ENCODE peak calls at places on chromosomes 5 and 9, in four cellular contexts. N is K562, G is HepG2, T is HEK293T. D is an unnamed sample.

GRCh38 chr9:125807065-125807464 is 59.9 kb downstream of the PBX3 start:
- DNase-seq in T (no peak), N (no peak), G (no peak), D (no peak)

GRCh38 chr9:130234340-130235260 is 31.0 kb upstream of the HMCN2 start:
- DNase-seq in N (no peak), T (no peak), G (no peak), D (no peak)

GRCh38 chr5:115588640-115589039 is 13.6 kb downstream of the TICAM2 start:
- DNase-seq in G (no peak), N (no peak), T (no peak), D (no peak)

GRCh38 chr5:111411321-111411720 is 101.0 kb downstream of the STARD4 start:
- DNase-seq in T (no peak), N (no peak), G (no peak), D (no peak)

GRCh38 chr5:107646418-107646817 is 24.3 kb downstream of the EFNA5 start:
- DNase-seq in N (no peak), T (no peak), G (no peak), D (no peak)

GRCh38 chr5:82358454-82358853 is 80.3 kb upstream of the RPS23 start:
- DNase-seq in T (no peak), N (no peak), G (no peak), D (no peak)

GRCh38 chr9:92887880-92888338 is 10.1 kb upstream of the ZNF484 start:
- DNase-seq in G (no peak), T (no peak), N (no peak), D (no peak)

GRCh38 chr5:56565693-56566092 is 249.7 kb upstream of the MAP3K1 start:
- DNase-seq in T (no peak), G (no peak), N (no peak), D (no peak)

GRCh38 chr9:69334310-69334709 is 9.3 kb downstream of the ENTREP1 start:
- DNase-seq in T (no peak), G (no peak), N (no peak), D (no peak)

GRCh38 chr5:26889810-26890209 is 148.6 kb downstream of the CDH9 start:
- DNase-seq in N (no peak), G (no peak), T (peak; percentile 6), D (no peak)

GRCh38 chr5:88748670-88749069 is 134.3 kb downstream of the MEF2C start:
- DNase-seq in G (no peak), N (no peak), T (no peak), D (no peak)

GRCh38 chr5:150261231-150261630 is 28.3 kb downstream of the CAMK2A start:
- DNase-seq in T (no peak), N (no peak), G (peak; percentile 47), D (no peak)

GRCh38 chr5:36744678-36745659 is 131.6 kb upstream of the NIPBL start:
- DNase-seq in G (peak; percentile 54), N (peak; percentile 58), T (peak; percentile 85), D (peak; percentile 95)

GRCh38 chr9:116753389-116753788 is 66.3 kb downstream of the TRIM32 start:
- DNase-seq in N (no peak), G (no peak), T (no peak), D (no peak)

DNA sequence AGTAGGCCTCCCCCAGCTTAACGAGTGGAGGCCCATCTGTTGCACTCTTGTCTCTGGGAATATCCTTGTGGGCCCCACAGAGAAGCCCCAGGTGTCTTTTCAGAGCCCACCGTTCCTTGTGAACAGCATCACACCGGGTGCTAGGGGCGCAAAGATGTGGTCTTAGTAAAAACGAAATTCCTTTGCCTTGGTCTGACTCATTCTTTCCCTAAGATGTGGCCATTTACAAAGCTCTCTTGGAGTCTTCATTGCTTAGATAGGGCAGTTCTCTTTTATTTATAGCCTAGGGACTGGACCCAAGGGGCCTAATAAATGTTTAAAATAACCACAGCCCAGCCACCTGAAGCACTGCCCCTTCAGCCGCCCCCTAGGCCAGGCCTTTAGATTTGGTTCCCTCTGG is 52.8 kb upstream of the RPL26L1 start:
- DNase-seq in N (no peak), T (no peak), G (no peak), D (no peak)
- TF ChIP-seq ELF4 in N (no peak), T (no peak), G (no peak), D (no peak)

GRCh38 chr5:112691758-112692157 is 45.9 kb upstream of the APC start:
- DNase-seq in N (peak; percentile 82), G (peak; percentile 65), T (peak; percentile 52), D (peak; percentile 49)
- TF ChIP-seq ELF4 in N (no peak), G (no peak), T (no peak), D (no peak)

GRCh38 chr5:58462154-58462553 is 2.3 kb upstream of the PLK2 start:
- DNase-seq in N (no peak), G (peak; percentile 82), T (no peak), D (no peak)

GRCh38 chr5:58462623-58463230 is 2.8 kb upstream of the PLK2 start:
- DNase-seq in G (peak; percentile 65), T (peak; percentile 14), N (peak; percentile 37), D (no peak)

GRCh38 chr5:58469895-58470294 is 10.0 kb upstream of the PLK2 start:
- DNase-seq in T (no peak), G (no peak), N (no peak), D (no peak)

GRCh38 chr5:58466939-58467338 is 7.1 kb upstream of the PLK2 start:
- DNase-seq in N (peak; percentile 9), G (no peak), T (no peak), D (peak; percentile 23)
- TF ChIP-seq ELF4 in N (no peak), G (no peak), T (no peak), D (no peak)

GRCh38 chr5:95822038-95822407 is 503 bp downstream of the GLRX start:
- DNase-seq in T (peak; percentile 50), N (peak; percentile 80), G (no peak), D (peak; percentile 36)

GRCh38 chr5:95822408-95823240 is at the start of gene GLRX:
- DNase-seq in T (peak; percentile 65), N (peak; percentile 70), G (peak; percentile 65), D (peak; percentile 56)

GRCh38 chr5:95823241-95823737 is 763 bp upstream of the GLRX start:
- DNase-seq in G (no peak), T (peak; percentile 18), N (peak; percentile 10), D (no peak)

GRCh38 chr5:95823738-95824609 is 1.4 kb upstream of the GLRX start:
- DNase-seq in G (peak; percentile 89), T (peak; percentile 36), N (peak; percentile 64), D (no peak)

DNA sequence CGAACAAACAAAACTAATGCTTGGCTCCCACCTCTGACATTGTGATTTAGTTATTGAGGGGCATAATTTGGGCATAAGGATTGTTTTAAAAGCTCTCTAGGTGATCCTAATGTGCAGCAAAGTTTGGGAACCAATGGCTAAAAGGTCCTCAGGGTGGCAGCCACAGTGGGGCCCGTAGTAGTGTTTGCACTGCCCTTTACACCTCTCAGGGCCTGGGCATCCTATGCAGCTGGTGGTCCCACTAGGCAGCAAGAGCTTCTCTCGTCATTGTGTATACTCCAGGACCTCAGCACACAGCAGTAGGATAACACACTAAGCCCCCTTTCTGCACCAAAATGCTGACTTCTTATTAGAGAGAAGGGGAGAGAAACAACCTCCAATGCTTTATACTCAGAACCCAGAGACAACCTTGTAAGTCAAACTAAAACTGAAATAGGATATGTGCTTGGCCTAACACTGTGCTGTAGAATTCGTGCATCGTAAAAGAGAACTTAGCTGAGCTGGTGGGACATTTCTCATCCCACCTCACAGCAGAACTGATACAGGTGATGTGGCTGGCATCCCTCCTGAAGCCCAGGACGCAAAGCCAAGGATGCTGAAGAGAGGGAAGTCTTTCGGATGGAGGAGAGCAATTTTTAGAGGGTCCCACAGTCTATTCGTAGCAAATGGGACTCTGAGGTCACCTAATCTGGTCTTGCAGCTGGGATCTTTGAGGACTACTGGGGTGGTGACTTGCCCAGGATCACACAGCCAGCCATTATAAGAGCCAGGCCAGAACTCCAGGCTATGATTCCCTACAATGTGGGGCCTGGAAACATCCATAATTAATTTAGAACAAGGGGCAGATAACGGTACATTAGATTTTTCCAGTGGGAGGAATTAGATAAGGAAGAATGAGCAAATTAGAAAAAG is 1.2 kb downstream of the GLRX start:
- DNase-seq in T (no peak), N (no peak), G (no peak), D (no peak)
- TF ChIP-seq ELF4 in T (no peak), N (no peak), G (no peak), D (no peak)

D was measured in WTC11.